ENCODE peak calls at places on chromosomes 16 and 17, in eight cellular contexts. H is GM23248; T is esophagus squamous epithelium; P is left lung; E is A549; Z is cardiac muscle cell; C is naive thymus-derived CD4-positive, alpha-beta T cell; L is spleen. X is an unnamed sample. For H3K4me1, the result is how much of the 10 kb centered on the place peaks cover.

GRCh38 chr17:16975266-16975651 is 3.3 kb upstream of the TNFRSF13B start:
- DNase-seq in C (no peak), T (no peak), L (no peak), P (no peak), H (no peak), Z (no peak), E (no peak), X (no peak)

GRCh38 chr17:8488931-8489330 is 53.2 kb downstream of the NDEL1 start:
- DNase-seq in C (no peak), H (peak), L (no peak), E (peak), P (peak), T (no peak), Z (no peak), X (peak)

GRCh38 chr17:19260958-19261357 is 23.8 kb downstream of the EPN2 start:
- DNase-seq in L (peak), Z (no peak), T (no peak), P (no peak), H (peak), E (peak), C (no peak), X (no peak)

GRCh38 chr16:9012848-9013507 is 49.3 kb upstream of the USP7 start:
- DNase-seq in E (no peak), C (no peak), Z (peak), T (no peak), L (no peak), P (no peak), H (peak), X (peak)

GRCh38 chr17:68455756-68456528 is 1.4 kb downstream of the WIPI1 start:
- DNase-seq in C (no peak), T (no peak), P (no peak), H (peak), L (no peak), E (peak), Z (no peak), X (no peak)

GRCh38 chr16:29913514-29913913 is 12.5 kb downstream of the KCTD13 start:
- DNase-seq in C (no peak), L (peak), H (no peak), E (no peak), P (no peak), T (no peak), Z (no peak), X (no peak)

GRCh38 chr16:4315185-4316102 is at the start of gene GLIS2:
- DNase-seq in C (no peak), L (peak), Z (peak), P (peak), H (peak), T (no peak), E (peak), X (peak)

GRCh38 chr17:19787733-19788357 is 39.7 kb upstream of the ALDH3A1 start:
- DNase-seq in P (no peak), E (no peak), H (peak), L (no peak), C (no peak), T (no peak), Z (no peak), X (no peak)

GRCh38 chr17:43372273-43372911 is 26.4 kb upstream of the ARL4D start:
- DNase-seq in H (no peak), P (no peak), E (no peak), Z (peak), C (no peak), T (no peak), L (peak), X (no peak)

GRCh38 chr17:16877102-16877501 is 94.8 kb downstream of the TNFRSF13B start:
- DNase-seq in C (no peak), H (peak), L (peak), P (no peak), E (no peak), T (no peak), Z (no peak), X (no peak)

GRCh38 chr17:31398381-31399275 is 7.2 kb downstream of the RAB11FIP4 start:
- DNase-seq in H (no peak), C (no peak), L (peak), Z (no peak), T (no peak), P (no peak), E (no peak), X (peak)

GRCh38 chr17:67506966-67507365 is 129.9 kb downstream of the PITPNC1 start:
- DNase-seq in Z (no peak), P (no peak), C (no peak), L (no peak), H (peak), E (no peak), T (no peak), X (no peak)

GRCh38 chr16:89624775-89625761 is 11.6 kb downstream of the DPEP1 start:
- DNase-seq in T (no peak), Z (no peak), E (no peak), C (no peak), H (no peak), L (no peak), P (no peak), X (no peak)

GRCh38 chr17:54903375-54903774 is 2.7 kb downstream of the TOM1L1 start:
- DNase-seq in E (peak), H (peak), C (no peak), Z (no peak), P (peak), T (no peak), L (no peak), X (no peak)

GRCh38 chr17:82662711-82663261 is 14.5 kb upstream of the WDR45B start:
- DNase-seq in E (no peak), T (no peak), H (no peak), P (no peak), L (peak), C (no peak), Z (no peak), X (no peak)

GRCh38 chr16:30934827-30935557 is 11.6 kb downstream of the FBXL19 start:
- DNase-seq in E (peak), T (no peak), H (peak), C (no peak), Z (peak), P (peak), L (no peak), X (no peak)

GRCh38 chr17:82314721-82315605 is 2.4 kb downstream of the CD7 start:
- DNase-seq in E (no peak), Z (no peak), T (no peak), L (no peak), P (no peak), H (no peak), C (peak), X (no peak)

GRCh38 chr17:10295728-10296343 is 77.0 kb downstream of the MYH13 start:
- DNase-seq in E (peak), H (peak), T (no peak), C (no peak), Z (peak), P (no peak), L (no peak), X (peak)

GRCh38 chr16:9219811-9220210 is 128.4 kb downstream of the HAPSTR1 start:
- DNase-seq in T (no peak), Z (no peak), E (no peak), P (no peak), H (no peak), L (no peak), C (no peak), X (no peak)

GRCh38 chr16:25005445-25006306 is 9.5 kb downstream of the ARHGAP17 start:
- DNase-seq in Z (no peak), E (no peak), L (no peak), C (no peak), P (no peak), H (peak), T (no peak), X (no peak)

GRCh38 chr16:47045023-47045422 is 71.5 kb upstream of the DNAJA2 start:
- DNase-seq in C (no peak), P (no peak), H (peak), Z (no peak), E (no peak), L (no peak), T (no peak), X (no peak)

GRCh38 chr16:68466174-68466573 is 17.9 kb upstream of the SMPD3 start:
- DNase-seq in L (no peak), C (no peak), T (no peak), P (peak), Z (no peak), H (no peak), E (no peak), X (no peak)

GRCh38 chr16:12054868-12055267 is 78.3 kb downstream of the SNX29 start:
- DNase-seq in L (no peak), E (no peak), P (no peak), H (no peak), T (no peak), Z (no peak), C (no peak), X (peak)

GRCh38 chr16:23423496-23424049 is 29.4 kb downstream of the COG7 start:
- DNase-seq in Z (no peak), H (peak), E (peak), C (no peak), L (no peak), T (no peak), P (peak), X (peak)

GRCh38 chr16:78240459-78241222 is 141.2 kb downstream of the WWOX start:
- DNase-seq in E (peak), Z (no peak), L (no peak), H (no peak), P (no peak), T (no peak), C (no peak), X (no peak)

GRCh38 chr17:10772425-10773380 is 31.2 kb downstream of the TMEM238L start:
- DNase-seq in L (no peak), E (peak), C (no peak), T (no peak), P (no peak), H (no peak), Z (peak), X (no peak)

GRCh38 chr17:16911141-16911937 is 60.6 kb downstream of the TNFRSF13B start:
- DNase-seq in L (peak), Z (no peak), P (peak), E (no peak), H (no peak), T (no peak), C (peak), X (no peak)

GRCh38 chr17:70775667-70776066 is 606.3 kb downstream of the KCNJ2 start:
- DNase-seq in H (no peak), L (no peak), E (no peak), P (no peak), T (no peak), Z (no peak), C (no peak), X (no peak)
- H3K27ac ChIP-seq in H (no peak), L (no peak), E (no peak), P (no peak), T (no peak), Z (no peak), C (no peak), X (no peak)

GRCh38 chr16:50474138-50474537 is 74.1 kb upstream of the NKD1 start:
- DNase-seq in Z (no peak), C (no peak), E (no peak), T (no peak), H (no peak), L (no peak), P (no peak), X (no peak)

GRCh38 chr16:50469744-50470301 is 78.4 kb upstream of the NKD1 start:
- DNase-seq in Z (peak), H (no peak), L (no peak), C (no peak), P (no peak), E (no peak), T (no peak), X (peak)

GRCh38 chr16:50470687-50471086 is 77.5 kb upstream of the NKD1 start:
- DNase-seq in L (no peak), C (no peak), H (no peak), T (no peak), P (no peak), Z (no peak), E (no peak), X (no peak)

GRCh38 chr16:50473375-50473945 is 74.7 kb upstream of the NKD1 start:
- DNase-seq in C (no peak), T (no peak), H (peak), E (no peak), Z (no peak), P (no peak), L (no peak), X (no peak)

DNA sequence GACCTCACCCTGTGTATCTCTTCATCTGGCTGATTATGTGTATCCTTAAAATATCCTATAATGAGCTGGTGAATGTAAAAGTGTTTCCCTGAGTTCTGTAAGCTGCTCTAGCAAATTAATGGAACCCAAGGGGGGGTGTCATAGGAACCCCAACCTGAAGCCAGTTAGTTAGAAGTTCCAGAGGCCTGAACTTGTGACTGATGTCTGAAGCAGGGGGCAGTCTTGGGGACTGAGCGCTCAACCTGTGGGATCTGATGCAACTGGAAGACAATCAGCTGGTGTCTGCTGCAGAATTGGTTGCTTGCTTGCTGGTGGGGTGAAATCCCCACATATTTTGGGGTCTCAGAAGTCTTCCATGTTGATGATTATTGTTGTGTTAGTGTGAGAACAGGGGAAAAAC is 75.7 kb upstream of the NKD1 start:
- DNase-seq in Z (no peak), C (no peak), L (no peak), H (no peak), P (no peak), E (no peak), T (no peak), X (no peak)
- H3K4me1 ChIP-seq in Z (under half), C (under half), L (under half), H (under half), P (under half), E (under half), T (under half), X (under half)

DNA sequence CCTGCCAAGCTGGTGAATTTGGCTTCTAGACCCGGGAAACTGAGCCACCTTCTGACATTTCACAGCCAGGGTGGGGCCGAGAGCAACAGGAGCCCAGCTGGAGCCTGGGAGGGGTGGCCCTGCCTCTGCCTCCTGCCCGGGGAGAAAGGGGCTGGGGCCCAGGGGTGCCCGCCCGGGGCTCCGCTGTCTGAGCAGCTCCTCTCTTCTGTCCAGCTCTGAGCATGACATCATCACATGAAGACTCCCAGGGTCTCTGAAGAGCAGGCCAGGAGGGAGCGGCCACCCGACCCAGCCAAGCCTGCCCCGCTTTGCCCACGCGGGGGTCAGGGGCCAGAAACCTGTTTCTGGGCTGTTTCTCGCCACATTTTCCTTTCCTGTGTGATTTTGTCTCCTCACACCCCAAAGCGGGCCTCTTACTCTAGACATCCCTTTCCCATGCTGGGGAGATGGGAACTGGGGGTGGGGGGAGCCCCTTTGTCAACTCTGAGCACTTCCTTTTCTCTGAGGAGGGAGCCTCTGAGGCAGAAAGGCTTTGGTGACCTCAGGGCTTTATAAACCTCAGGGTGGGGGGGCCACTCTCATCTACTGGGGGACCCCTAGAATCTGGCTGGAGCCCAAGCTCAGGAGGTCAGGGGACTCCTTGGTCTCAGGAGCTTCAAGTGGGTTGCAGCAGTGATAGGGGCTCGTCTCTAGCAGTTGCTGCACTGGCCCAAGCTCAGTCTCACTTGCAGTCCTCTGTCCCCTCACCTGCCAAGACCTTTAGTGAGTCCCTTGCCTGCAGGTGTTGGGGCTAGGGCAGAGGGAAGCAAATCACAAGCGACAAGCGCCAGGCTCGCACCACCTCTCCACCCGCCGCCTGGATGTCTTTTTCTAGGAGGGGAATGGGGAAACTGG is 7.6 kb downstream of the UBALD2 start:
- DNase-seq in P (no peak), E (no peak), H (no peak), T (no peak), Z (no peak), C (peak), L (peak), X (no peak)
- H3K4me3 ChIP-seq in P (peak), E (no peak), H (no peak), T (peak), Z (no peak), C (peak), L (peak), X (no peak)

GRCh38 chr17:181213-182163 is at the start of gene DOC2B:
- DNase-seq in T (no peak), H (peak), P (peak), Z (peak), E (no peak), L (peak), C (no peak), X (peak)
- H3K27ac ChIP-seq in T (peak), H (no peak), P (peak), Z (no peak), E (peak), L (peak), C (no peak), X (no peak)

DNA sequence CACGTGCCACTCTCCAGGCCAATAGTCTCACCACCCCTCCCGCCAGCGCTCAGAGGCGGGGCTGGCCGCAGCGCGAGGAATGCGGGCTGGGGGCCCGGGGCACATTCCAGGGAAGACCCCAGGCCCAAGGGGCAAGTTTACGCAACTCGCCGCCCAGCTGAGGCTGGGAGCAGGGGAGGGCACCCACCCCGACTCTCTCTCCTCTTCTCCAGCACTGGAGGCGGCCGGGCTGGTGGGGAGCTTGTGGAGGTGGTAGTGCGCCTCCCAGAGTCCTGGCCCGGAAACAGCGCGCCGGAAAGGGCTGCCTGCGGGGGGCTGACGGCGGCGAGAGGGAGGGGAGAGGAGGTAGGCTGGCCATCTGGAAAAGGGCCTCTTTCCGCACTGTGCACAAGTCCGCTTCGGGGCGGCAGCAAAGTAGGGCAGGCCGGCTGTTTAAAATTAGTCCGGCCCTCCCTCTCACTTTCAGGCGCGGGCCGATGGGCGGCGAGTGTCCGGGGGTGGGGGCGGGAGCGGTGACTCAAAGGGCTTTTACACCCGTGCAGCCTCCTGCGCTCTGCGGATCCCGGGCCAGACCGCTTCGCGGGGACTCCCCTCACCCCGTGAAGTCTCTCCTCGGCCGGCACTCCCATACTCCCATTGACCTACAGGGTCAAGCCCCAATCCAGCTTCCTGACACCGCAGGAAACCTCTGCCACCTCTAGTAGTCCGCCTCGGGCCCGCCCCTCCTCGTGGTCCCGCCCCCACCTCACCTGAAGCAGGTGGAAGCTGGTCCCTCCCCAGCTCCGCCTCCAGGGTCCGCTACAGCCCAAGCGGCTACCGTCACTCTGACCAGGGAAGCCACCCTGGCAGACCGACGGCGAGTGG is 968 bp downstream of the FHOD1 start:
- DNase-seq in Z (peak), C (peak), E (peak), H (peak), L (peak), P (peak), T (no peak), X (peak)
- H3K4me1 ChIP-seq in Z (under half), C (under half), E (half or more), H (half or more), L (half or more), P (half or more), T (under half), X (under half)

GRCh38 chr17:40499551-40500189 is 1.8 kb downstream of the TNS4 start:
- DNase-seq in L (no peak), T (no peak), H (peak), E (peak), Z (peak), C (no peak), P (peak), X (peak)
- H3K4me3 ChIP-seq in L (no peak), T (peak), H (no peak), E (peak), Z (no peak), C (no peak), P (no peak), X (no peak)

DNA sequence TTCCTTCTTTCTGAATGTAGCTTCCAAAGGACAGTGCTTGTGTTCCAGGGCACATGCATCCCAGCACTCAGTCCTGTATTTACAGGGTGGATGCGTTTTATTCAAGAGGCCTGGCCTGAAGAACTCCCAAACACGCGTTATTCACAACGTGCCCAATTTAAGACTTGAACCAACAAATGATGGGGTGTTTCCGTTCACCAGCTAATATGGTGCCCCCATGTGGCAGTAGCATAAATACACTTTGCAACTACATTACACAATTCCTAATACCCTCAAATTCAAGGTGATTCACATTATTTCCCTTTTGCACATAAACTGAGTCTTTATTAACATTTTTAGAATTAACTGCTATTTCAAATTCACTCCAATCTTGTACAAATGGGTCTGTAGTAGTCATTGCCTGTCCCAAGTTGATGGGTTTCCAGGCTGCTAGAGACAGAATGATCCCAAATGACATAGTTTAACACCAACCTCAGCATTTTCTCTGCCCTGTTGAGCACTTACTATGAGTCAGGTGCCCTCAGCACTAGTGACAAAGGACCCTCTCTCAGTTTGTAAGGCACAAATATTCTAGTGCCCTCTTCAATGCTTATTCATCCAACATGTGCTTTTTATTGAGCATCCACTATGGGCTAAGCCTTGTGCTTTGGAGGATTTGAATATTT is 26.9 kb downstream of the HSD17B2 start:
- DNase-seq in E (peak), P (no peak), C (no peak), H (peak), T (no peak), L (no peak), Z (peak), X (no peak)
- H3K27ac ChIP-seq in E (no peak), P (peak), C (no peak), H (peak), T (peak), L (no peak), Z (no peak), X (no peak)

GRCh38 chr17:57871863-57872262 is 22.0 kb upstream of the MRPS23 start:
- DNase-seq in E (no peak), L (no peak), P (no peak), Z (no peak), H (no peak), C (no peak), T (no peak), X (no peak)
- H3K4me1 ChIP-seq in E (half or more), L (half or more), P (under half), Z (under half), H (half or more), C (under half), T (half or more), X (under half)